ENCODE peak calls at places on chromosomes 1 and 21, in five cellular contexts. U is GM23338, M is psoas muscle, T is aorta, A is PC-3. O is an unnamed sample. For H3K27me3, the result is how much of the 10 kb centered on the place peaks cover.

GRCh38 chr1:5994713-5995621 is 2.7 kb upstream of the NPHP4 start:
- DNase-seq in U (peak), M (peak), T (peak), A (no peak), O (no peak)

GRCh38 chr21:30839304-30839703 is 9.7 kb upstream of the KRTAP7-1 start:
- DNase-seq in U (peak), M (no peak), T (no peak), A (peak), O (no peak)

GRCh38 chr1:17822741-17823426 is 67.8 kb downstream of the ACTL8 start:
- DNase-seq in U (no peak), M (no peak), T (no peak), A (no peak), O (no peak)

GRCh38 chr1:82604524-82604923 is 803.8 kb downstream of the ADGRL2 start:
- DNase-seq in U (peak), M (no peak), T (no peak), A (peak), O (no peak)

GRCh38 chr1:36447450-36447849 is 2.8 kb downstream of the OSCP1 start:
- DNase-seq in U (no peak), M (no peak), T (no peak), A (no peak), O (no peak)

GRCh38 chr1:58986996-58987767 is 203.3 kb upstream of the JUN start:
- DNase-seq in U (no peak), M (no peak), T (no peak), A (no peak), O (no peak)

GRCh38 chr1:209246660-209247059 is 336.9 kb upstream of the CAMK1G start:
- DNase-seq in U (no peak), M (no peak), T (no peak), A (peak), O (no peak)

GRCh38 chr1:203287109-203287893 is 18.0 kb upstream of the BTG2 start:
- DNase-seq in U (no peak), M (peak), T (peak), A (no peak), O (peak)

GRCh38 chr1:201153474-201154388 is 543 bp downstream of the TMEM9 start:
- DNase-seq in U (peak), M (no peak), T (no peak), A (peak), O (peak)

GRCh38 chr1:225004396-225004795 is 74.9 kb downstream of the DNAH14 start:
- DNase-seq in U (peak), M (no peak), T (no peak), A (peak), O (no peak)

GRCh38 chr21:39444406-39445145 is 1.0 kb downstream of the LCA5L start:
- DNase-seq in U (peak), M (no peak), T (no peak), A (peak), O (no peak)

GRCh38 chr1:234979316-234980223 is 149.1 kb downstream of the TOMM20 start:
- DNase-seq in U (no peak), M (no peak), T (no peak), A (no peak), O (peak)

GRCh38 chr1:37602750-37603694 is 7.3 kb upstream of the GNL2 start:
- DNase-seq in U (peak), M (no peak), T (no peak), A (peak), O (no peak)

GRCh38 chr1:243315455-243315854 is 59.6 kb downstream of the SDCCAG8 start:
- DNase-seq in U (no peak), M (no peak), T (no peak), A (no peak), O (no peak)

GRCh38 chr1:244022859-244023258 is 28.2 kb upstream of the ZBTB18 start:
- DNase-seq in U (no peak), M (no peak), T (no peak), A (no peak), O (no peak)

GRCh38 chr1:240946926-240947325 is 335.0 kb upstream of the GREM2 start:
- DNase-seq in U (peak), M (no peak), T (no peak), A (peak), O (no peak)

GRCh38 chr1:28887418-28887834 is 26.9 kb upstream of the EPB41 start:
- DNase-seq in U (peak), M (no peak), T (no peak), A (peak), O (no peak)

GRCh38 chr1:8031176-8031785 is 5.2 kb upstream of the ERRFI1 start:
- DNase-seq in U (peak), M (no peak), T (no peak), A (peak), O (no peak)

GRCh38 chr1:94550800-94551241 is 9.3 kb upstream of the F3 start:
- DNase-seq in U (no peak), M (no peak), T (no peak), A (no peak), O (no peak)

GRCh38 chr1:45499415-45499769 is 481 bp downstream of the CCDC163 start:
- DNase-seq in U (no peak), M (no peak), T (no peak), A (no peak), O (no peak)

GRCh38 chr1:203202431-203203245 is 16.1 kb upstream of the CHI3L1 start:
- DNase-seq in U (no peak), M (peak), T (peak), A (no peak), O (peak)

GRCh38 chr1:220748091-220748934 is at the start of gene MTARC2:
- DNase-seq in U (peak), M (peak), T (peak), A (peak), O (peak)

GRCh38 chr1:100780826-100781225 is 61.3 kb downstream of the VCAM1 start:
- DNase-seq in U (no peak), M (no peak), T (no peak), A (no peak), O (no peak)
- H3K27me3 ChIP-seq in U (under half), M (under half), T (under half), A (under half), O (under half)

DNA sequence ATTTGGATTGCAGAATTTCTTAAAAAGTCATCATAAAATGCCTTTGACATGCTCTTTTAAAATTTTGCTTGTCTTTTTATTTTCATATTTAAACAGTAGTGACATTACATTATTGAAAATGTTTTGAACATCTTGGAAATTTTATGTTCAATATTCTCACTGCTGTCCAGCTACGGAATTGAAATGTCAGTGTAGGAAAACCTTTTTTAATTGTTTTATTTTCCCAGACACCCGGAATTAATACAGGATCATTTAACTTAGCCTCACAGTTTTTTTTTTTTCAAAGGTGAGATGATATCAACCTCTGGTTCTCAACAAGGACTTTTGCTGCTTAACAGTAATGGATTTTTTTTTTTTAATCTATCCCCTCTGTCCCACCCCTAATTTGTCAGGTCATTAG is 4.1 kb downstream of the RBM15 start:
- DNase-seq in U (no peak), M (no peak), T (no peak), A (no peak), O (no peak)
- H3K4me3 ChIP-seq in U (peak), M (peak), T (no peak), A (peak), O (no peak)

GRCh38 chr1:230079211-230079590 is 12.2 kb downstream of the GALNT2 start:
- DNase-seq in U (no peak), M (no peak), T (no peak), A (no peak), O (no peak)

GRCh38 chr1:230074270-230074669 is 7.2 kb downstream of the GALNT2 start:
- DNase-seq in U (no peak), M (no peak), T (no peak), A (no peak), O (no peak)

GRCh38 chr1:230077436-230078221 is 10.6 kb downstream of the GALNT2 start:
- DNase-seq in U (no peak), M (no peak), T (no peak), A (peak), O (no peak)

GRCh38 chr1:230074762-230075161 is 7.7 kb downstream of the GALNT2 start:
- DNase-seq in U (no peak), M (no peak), T (no peak), A (no peak), O (no peak)

GRCh38 chr1:230077011-230077410 is 10.0 kb downstream of the GALNT2 start:
- DNase-seq in U (no peak), M (no peak), T (no peak), A (no peak), O (no peak)
- H3K27me3 ChIP-seq in U (under half), M (under half), T (under half), A (under half), O (under half)

GRCh38 chr1:164602142-164602429 is 43.1 kb downstream of the PBX1 start:
- DNase-seq in U (peak), M (no peak), T (no peak), A (peak), O (no peak)
- H3K4me3 ChIP-seq in U (peak), M (no peak), T (no peak), A (peak), O (peak)

GRCh38 chr1:40712405-40712944 is 21.0 kb downstream of the NFYC start:
- DNase-seq in U (peak), M (no peak), T (no peak), A (peak), O (no peak)

GRCh38 chr1:40711465-40712404 is 20.2 kb downstream of the NFYC start:
- DNase-seq in U (no peak), M (no peak), T (no peak), A (peak), O (no peak)

GRCh38 chr1:40709100-40709801 is 17.7 kb downstream of the NFYC start:
- DNase-seq in U (peak), M (peak), T (no peak), A (peak), O (peak)

GRCh38 chr1:40709802-40710278 is 18.3 kb downstream of the NFYC start:
- DNase-seq in U (no peak), M (no peak), T (no peak), A (no peak), O (no peak)

DNA sequence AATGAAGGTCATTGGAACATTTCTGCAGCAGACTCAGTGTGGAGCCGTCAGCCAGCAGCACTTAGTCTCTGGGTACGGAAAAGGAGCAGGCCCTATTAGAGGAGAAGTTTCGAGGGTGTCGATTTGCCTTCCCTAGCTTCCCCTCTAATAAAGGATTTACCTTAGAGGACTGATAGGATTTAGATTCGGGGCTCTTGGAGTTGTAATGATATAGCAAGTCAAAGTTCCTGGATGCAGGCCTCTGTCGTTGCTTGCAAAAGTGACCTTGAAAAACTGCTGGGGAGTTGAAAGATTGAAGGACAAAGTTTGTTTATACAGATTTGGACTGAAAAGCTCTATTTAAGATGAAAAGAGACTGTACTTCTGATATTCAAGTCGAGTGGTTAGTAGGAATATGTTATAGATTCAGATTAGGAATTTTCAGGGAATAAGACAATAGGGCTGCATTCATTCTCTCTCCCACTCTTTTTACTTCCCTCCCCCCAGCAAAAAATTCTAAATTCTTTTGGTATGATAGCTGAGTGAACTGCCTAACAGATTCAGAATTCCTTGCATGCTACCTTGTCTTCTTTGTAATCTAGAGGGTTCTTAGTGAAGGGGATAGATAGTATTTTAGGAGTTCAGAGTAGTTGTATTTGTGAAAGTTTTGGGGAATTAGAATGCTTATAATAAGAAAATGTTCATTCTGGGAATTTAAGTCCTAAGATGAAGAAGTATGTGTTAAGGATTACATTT is 19.2 kb downstream of the NFYC start:
- DNase-seq in U (peak), M (no peak), T (no peak), A (no peak), O (no peak)
- H3K27me3 ChIP-seq in U (under half), M (under half), T (under half), A (under half), O (under half)